ENCODE peak calls at places on chromosomes 6 and 20, in nine cellular contexts. I is activated CD8-positive, alpha-beta memory T cell treated with anti-CD3 and anti-CD28 coated beads for 48 hours; U is lung; G is NCI-H460; J is GM23338; H is NCI-H187; Q is thoracic aorta; T is amniotic stem cell; A is stimulated activated naive CD8-positive, alpha-beta T cell treated with anti-CD3 and anti-CD28 coated beads, Interleukin-15, Interleukin-2, amounts not matched to agents 100 U/mL and 50 U/mL, for 24 hours. F is an unnamed sample.

GRCh38 chr20:19414600-19414999 is 202.2 kb downstream of the SLC24A3 start:
- DNase-seq in J (no peak), U (no peak), T (no peak), G (no peak), Q (no peak), I (no peak), A (no peak), H (no peak), F (no peak)

GRCh38 chr6:3292431-3293197 is 33.9 kb downstream of the PSMG4 start:
- DNase-seq in J (no peak), I (no peak), A (no peak), Q (no peak), U (no peak), T (no peak), G (no peak), H (no peak), F (no peak)

GRCh38 chr6:100035873-100036653 is 42.0 kb upstream of the MCHR2 start:
- DNase-seq in Q (no peak), U (no peak), H (no peak), A (no peak), J (no peak), T (no peak), G (no peak), I (no peak), F (no peak)

GRCh38 chr6:3455490-3456394 is 1.1 kb downstream of the SLC22A23 start:
- DNase-seq in A (peak), I (no peak), Q (no peak), U (no peak), J (peak), T (no peak), G (no peak), H (no peak), F (peak)

GRCh38 chr6:157813757-157814455 is 9.1 kb upstream of the SNX9 start:
- DNase-seq in G (no peak), J (no peak), U (no peak), H (no peak), A (no peak), T (peak), Q (no peak), I (no peak), F (no peak)

GRCh38 chr20:34624628-34625027 is 52.3 kb downstream of the PIGU start:
- DNase-seq in Q (no peak), H (no peak), T (no peak), G (no peak), J (no peak), A (no peak), I (no peak), U (no peak), F (no peak)

GRCh38 chr20:34618676-34619075 is 58.2 kb downstream of the PIGU start:
- DNase-seq in J (no peak), Q (no peak), T (no peak), G (no peak), H (no peak), A (no peak), U (no peak), I (no peak), F (no peak)

GRCh38 chr20:10802201-10802600 is 128.4 kb upstream of the JAG1 start:
- DNase-seq in U (no peak), J (no peak), T (no peak), Q (no peak), A (no peak), I (no peak), G (no peak), H (no peak), F (no peak)

F was measured in K562.